ENCODE peak calls at places on chromosomes 7 and 10, in ten cellular contexts. R is GM12891; W is tibial artery; C is CD8-positive, alpha-beta T cell; E is stimulated activated CD4-positive, alpha-beta T cell treated with anti-CD3 and anti-CD28 coated beads, Interleukin-2, amount 100 ng/mL, for 48 hours; M is NCI-H2171 treated with DMSO at 0.1 percent for 48 hours; Y is kidney; H is smooth muscle cell of the brain vasculature; P is sigmoid colon; F is AG04450. Z is an unnamed sample.

GRCh38 chr10:25974897-25975459 is 40.9 kb downstream of the MYO3A start:
- DNase-seq in R (no peak), W (no peak), C (no peak), E (no peak), M (no peak), Y (no peak), H (no peak), P (no peak), F (no peak), Z (no peak)

GRCh38 chr10:105718207-105718995 is 1077.3 kb downstream of the SORCS3 start:
- DNase-seq in R (no peak), W (no peak), C (no peak), E (no peak), M (no peak), Y (no peak), H (no peak), P (no peak), F (no peak), Z (no peak)

GRCh38 chr7:45078199-45078681 is 10.5 kb downstream of the NACAD start:
- DNase-seq in R (no peak), W (no peak), C (no peak), E (no peak), M (no peak), Y (peak), H (no peak), P (peak), F (no peak), Z (no peak)

GRCh38 chr7:141671705-141672496 is 30.1 kb downstream of the DENND11 start:
- DNase-seq in R (no peak), W (no peak), C (no peak), E (no peak), M (no peak), Y (no peak), H (no peak), P (no peak), F (no peak), Z (no peak)

GRCh38 chr10:4353964-4354363 is 472.0 kb upstream of the AKR1E2 start:
- DNase-seq in R (no peak), W (no peak), C (no peak), E (no peak), M (no peak), Y (no peak), H (no peak), P (no peak), F (no peak), Z (no peak)

GRCh38 chr10:50512743-50513416 is 110.9 kb downstream of the SGMS1 start:
- DNase-seq in R (no peak), W (no peak), C (no peak), E (no peak), M (no peak), Y (no peak), H (no peak), P (no peak), F (no peak), Z (no peak)

GRCh38 chr10:77195101-77195500 is 442.5 kb downstream of the KCNMA1 start:
- DNase-seq in R (no peak), W (peak), C (no peak), E (no peak), M (no peak), Y (no peak), H (no peak), P (peak), F (peak), Z (no peak)

GRCh38 chr10:89119651-89120050 is 87.5 kb downstream of the CH25H start:
- DNase-seq in R (no peak), W (no peak), C (no peak), E (no peak), M (no peak), Y (no peak), H (no peak), P (no peak), F (no peak), Z (no peak)

GRCh38 chr10:35606423-35606822 is 1.3 kb downstream of the GJD4 start:
- DNase-seq in R (no peak), W (no peak), C (no peak), E (no peak), M (no peak), Y (no peak), H (peak), P (no peak), F (no peak), Z (no peak)

GRCh38 chr7:126436213-126436868 is 816.4 kb downstream of the GRM8 start:
- DNase-seq in R (no peak), W (no peak), C (no peak), E (no peak), M (no peak), Y (no peak), H (no peak), P (no peak), F (no peak), Z (no peak)

GRCh38 chr7:77923419-77923818 is 124.8 kb downstream of the PHTF2 start:
- DNase-seq in R (no peak), W (no peak), C (no peak), E (no peak), M (no peak), Y (no peak), H (no peak), P (no peak), F (no peak), Z (no peak)

GRCh38 chr7:116628971-116629586 is 42.9 kb upstream of the MET start:
- DNase-seq in R (no peak), W (peak), C (no peak), E (no peak), M (no peak), Y (no peak), H (no peak), P (peak), F (no peak), Z (no peak)

GRCh38 chr10:116756277-116756676 is 13.9 kb upstream of the HSPA12A start:
- DNase-seq in R (no peak), W (peak), C (no peak), E (no peak), M (no peak), Y (peak), H (no peak), P (peak), F (no peak), Z (no peak)

GRCh38 chr7:84231157-84231556 is 36.6 kb upstream of the SEMA3A start:
- DNase-seq in R (no peak), W (no peak), C (no peak), E (no peak), M (no peak), Y (no peak), H (no peak), P (no peak), F (no peak), Z (peak)

GRCh38 chr10:131277278-131277677 is 34.2 kb downstream of the TCERG1L start:
- DNase-seq in R (no peak), W (no peak), C (no peak), E (no peak), M (no peak), Y (no peak), H (no peak), P (no peak), F (no peak), Z (no peak)

GRCh38 chr7:139855498-139856270 is 26.6 kb downstream of the TBXAS1 start:
- DNase-seq in R (peak), W (peak), C (peak), E (no peak), M (no peak), Y (no peak), H (no peak), P (no peak), F (no peak), Z (no peak)

GRCh38 chr7:108613147-108613948 is 43.7 kb downstream of the DNAJB9 start:
- DNase-seq in R (peak), W (no peak), C (no peak), E (no peak), M (peak), Y (no peak), H (peak), P (no peak), F (no peak), Z (peak)

GRCh38 chr7:12431886-12432285 is 28.2 kb upstream of the VWDE start:
- DNase-seq in R (no peak), W (no peak), C (no peak), E (no peak), M (no peak), Y (peak), H (no peak), P (no peak), F (no peak), Z (no peak)

GRCh38 chr7:92836489-92837213 is at the start of gene CDK6:
- DNase-seq in R (peak), W (peak), C (peak), E (peak), M (no peak), Y (peak), H (no peak), P (peak), F (no peak), Z (no peak)

GRCh38 chr7:140276001-140276400 is 99.2 kb upstream of the KDM7A start:
- DNase-seq in R (no peak), W (no peak), C (no peak), E (no peak), M (no peak), Y (no peak), H (no peak), P (no peak), F (no peak), Z (no peak)

GRCh38 chr7:138442822-138443221 is 17.2 kb upstream of the TRIM24 start:
- DNase-seq in R (no peak), W (no peak), C (no peak), E (no peak), M (no peak), Y (no peak), H (no peak), P (no peak), F (no peak), Z (no peak)

GRCh38 chr7:154914580-154915380 is 88.1 kb downstream of the PAXIP1 start:
- DNase-seq in R (no peak), W (no peak), C (peak), E (no peak), M (no peak), Y (peak), H (no peak), P (no peak), F (no peak), Z (no peak)

GRCh38 chr10:35928760-35929159 is 286.7 kb upstream of the FZD8 start:
- DNase-seq in R (no peak), W (no peak), C (no peak), E (no peak), M (peak), Y (no peak), H (no peak), P (no peak), F (no peak), Z (no peak)

GRCh38 chr7:139691253-139691781 is 86.5 kb downstream of the HIPK2 start:
- DNase-seq in R (no peak), W (no peak), C (no peak), E (no peak), M (no peak), Y (no peak), H (no peak), P (no peak), F (no peak), Z (no peak)

GRCh38 chr7:26858229-26858568 is 6.2 kb downstream of the SKAP2 start:
- DNase-seq in R (no peak), W (no peak), C (no peak), E (no peak), M (no peak), Y (no peak), H (no peak), P (no peak), F (no peak), Z (no peak)

GRCh38 chr7:111364413-111364812 is 197.9 kb downstream of the IMMP2L start:
- DNase-seq in R (no peak), W (no peak), C (no peak), E (no peak), M (no peak), Y (no peak), H (no peak), P (no peak), F (peak), Z (no peak)

GRCh38 chr10:27865221-27865635 is 119.6 kb upstream of the MKX start:
- DNase-seq in R (no peak), W (no peak), C (no peak), E (no peak), M (no peak), Y (no peak), H (no peak), P (no peak), F (no peak), Z (no peak)

GRCh38 chr10:70759769-70760168 is 25.4 kb downstream of the TBATA start:
- DNase-seq in R (no peak), W (no peak), C (no peak), E (no peak), M (no peak), Y (peak), H (no peak), P (peak), F (no peak), Z (no peak)

GRCh38 chr10:131816941-131817700 is 83.7 kb upstream of the PPP2R2D start:
- DNase-seq in R (no peak), W (no peak), C (peak), E (no peak), M (no peak), Y (no peak), H (no peak), P (no peak), F (no peak), Z (no peak)

GRCh38 chr10:91930939-91931338 is 7.4 kb downstream of the BTAF1 start:
- DNase-seq in R (no peak), W (no peak), C (no peak), E (no peak), M (no peak), Y (no peak), H (no peak), P (no peak), F (no peak), Z (no peak)

GRCh38 chr7:76267107-76267834 is 35.2 kb upstream of the HSPB1 start:
- DNase-seq in R (no peak), W (no peak), C (no peak), E (no peak), M (no peak), Y (no peak), H (no peak), P (no peak), F (no peak), Z (no peak)

GRCh38 chr7:150958603-150959002 is 19.5 kb downstream of the KCNH2 start:
- DNase-seq in R (no peak), W (no peak), C (no peak), E (no peak), M (no peak), Y (no peak), H (no peak), P (no peak), F (no peak), Z (no peak)

GRCh38 chr10:21516270-21517131 is 9.0 kb downstream of the SKIDA1 start:
- DNase-seq in R (no peak), W (peak), C (peak), E (peak), M (peak), Y (peak), H (no peak), P (peak), F (no peak), Z (no peak)

GRCh38 chr10:22473044-22473443 is 127.7 kb downstream of the SPAG6 start:
- DNase-seq in R (no peak), W (no peak), C (no peak), E (no peak), M (no peak), Y (no peak), H (no peak), P (no peak), F (no peak), Z (no peak)

Z was measured in NCI-H460.